ENCODE peak calls at places on chromosome 1, in seven cellular contexts. W is nephron progenitor cell, C is pancreas, J is GM12878, K is AG09319, E is head of caudate nucleus, H is AG09309. Q is an unnamed sample.

GRCh38 chr1:230104395-230105244 is 37.6 kb downstream of the GALNT2 start:
- DNase-seq in H (peak), C (peak), K (peak), J (peak), E (peak), W (no peak), Q (no peak)

GRCh38 chr1:113868387-113869083 is 3.0 kb downstream of the PTPN22 start:
- DNase-seq in E (no peak), W (no peak), C (no peak), J (no peak), K (no peak), H (no peak), Q (no peak)

GRCh38 chr1:117616356-117616755 is 10.5 kb downstream of the TENT5C start:
- DNase-seq in E (no peak), H (no peak), W (no peak), K (no peak), C (peak), J (no peak), Q (no peak)

GRCh38 chr1:192265774-192266173 is 51.0 kb upstream of the RGS21 start:
- DNase-seq in H (no peak), W (no peak), C (no peak), E (no peak), J (no peak), K (no peak), Q (no peak)

GRCh38 chr1:43199093-43199726 is 27.1 kb downstream of the CFAP57 start:
- DNase-seq in E (no peak), W (no peak), K (no peak), C (no peak), J (peak), H (no peak), Q (no peak)

GRCh38 chr1:7186382-7187120 is 401.3 kb downstream of the CAMTA1 start:
- DNase-seq in E (no peak), J (no peak), H (no peak), C (no peak), W (no peak), K (no peak), Q (no peak)

GRCh38 chr1:223214272-223214807 is 71.3 kb upstream of the TLR5 start:
- DNase-seq in E (peak), W (no peak), J (no peak), K (no peak), C (no peak), H (no peak), Q (no peak)

GRCh38 chr1:44025816-44026215 is 5.4 kb downstream of the SLC6A9 start:
- DNase-seq in W (no peak), K (no peak), H (no peak), J (no peak), E (no peak), C (no peak), Q (no peak)

GRCh38 chr1:157411064-157411463 is 141.3 kb downstream of the FCRL5 start:
- DNase-seq in J (no peak), E (no peak), H (no peak), C (no peak), W (no peak), K (no peak), Q (no peak)

GRCh38 chr1:246907472-246907871 is 24.3 kb downstream of the AHCTF1 start:
- DNase-seq in J (no peak), E (no peak), C (no peak), K (peak), W (no peak), H (peak), Q (no peak)

GRCh38 chr1:169821500-169821899 is 26.8 kb upstream of the METTL18 start:
- DNase-seq in C (no peak), K (no peak), W (no peak), J (no peak), H (no peak), E (no peak), Q (no peak)

GRCh38 chr1:176996455-176997090 is 167.9 kb downstream of the ASTN1 start:
- DNase-seq in W (peak), H (no peak), C (no peak), K (no peak), J (no peak), E (no peak), Q (peak)

GRCh38 chr1:6300342-6301141 is 39.6 kb upstream of the GPR153 start:
- DNase-seq in H (no peak), E (no peak), J (no peak), C (no peak), W (no peak), K (no peak), Q (no peak)

GRCh38 chr1:120179420-120180348 is 3.4 kb upstream of the SEC22B start:
- DNase-seq in K (peak), E (no peak), W (peak), C (peak), J (no peak), H (no peak), Q (no peak)

GRCh38 chr1:111032295-111032897 is 68.7 kb upstream of the LRIF1 start:
- DNase-seq in C (no peak), W (peak), E (no peak), H (no peak), K (no peak), J (no peak), Q (no peak)

Q was measured in iPS DF 19.7.